ENCODE peak calls at places on chromosomes 3 and 15, in nine cellular contexts. Y is pulmonary artery endothelial cell; F is RPMI7951; R is NCI-H1694; J is Daoy; A is tibial nerve; D is BE2C; Z is CD8-positive, alpha-beta memory T cell; I is T follicular helper cell. V is an unnamed sample.

GRCh38 chr3:146581877-146582508 is 23.2 kb downstream of the PLSCR5 start:
- DNase-seq in Y (no peak), F (no peak), R (no peak), J (no peak), A (no peak), D (no peak), Z (no peak), I (no peak), V (no peak)

GRCh38 chr3:157871838-157872497 is 234.3 kb downstream of the SHOX2 start:
- DNase-seq in Y (no peak), F (no peak), R (no peak), J (no peak), A (no peak), D (no peak), Z (no peak), I (no peak), V (no peak)

GRCh38 chr3:196163687-196164493 is 47.3 kb downstream of the ZDHHC19 start:
- DNase-seq in Y (no peak), F (peak), R (no peak), J (no peak), A (peak), D (peak), Z (no peak), I (no peak), V (no peak)

GRCh38 chr3:188534633-188535032 is 380.7 kb downstream of the LPP start:
- DNase-seq in Y (no peak), F (peak), R (no peak), J (no peak), A (no peak), D (no peak), Z (no peak), I (no peak), V (no peak)

GRCh38 chr3:81302045-81302444 is 459.4 kb downstream of the GBE1 start:
- DNase-seq in Y (peak), F (peak), R (no peak), J (peak), A (no peak), D (peak), Z (no peak), I (no peak), V (no peak)

GRCh38 chr3:176650478-176650877 is 546.8 kb downstream of the TBL1XR1 start:
- DNase-seq in Y (no peak), F (no peak), R (no peak), J (peak), A (no peak), D (no peak), Z (no peak), I (no peak), V (no peak)

GRCh38 chr3:77667901-77668300 is 628.0 kb downstream of the ROBO2 start:
- DNase-seq in Y (peak), F (no peak), R (no peak), J (no peak), A (no peak), D (no peak), Z (no peak), I (no peak), V (no peak)

GRCh38 chr15:68400066-68400456 is 31.9 kb downstream of the ITGA11 start:
- DNase-seq in Y (no peak), F (peak), R (no peak), J (no peak), A (no peak), D (no peak), Z (no peak), I (no peak), V (no peak)

GRCh38 chr3:12759097-12759679 is at the start of gene TMEM40:
- DNase-seq in Y (no peak), F (peak), R (no peak), J (peak), A (no peak), D (no peak), Z (no peak), I (no peak), V (no peak)

GRCh38 chr3:47464603-47465002 is 11.1 kb downstream of the SCAP start:
- DNase-seq in Y (no peak), F (no peak), R (no peak), J (no peak), A (no peak), D (no peak), Z (no peak), I (no peak), V (no peak)

GRCh38 chr15:31557899-31558298 is 231.3 kb downstream of the KLF13 start:
- DNase-seq in Y (no peak), F (no peak), R (no peak), J (no peak), A (no peak), D (no peak), Z (no peak), I (no peak), V (no peak)

GRCh38 chr3:151265866-151266265 is 12.5 kb downstream of the P2RY14 start:
- DNase-seq in Y (no peak), F (no peak), R (no peak), J (no peak), A (no peak), D (no peak), Z (no peak), I (no peak), V (no peak)

GRCh38 chr3:194871143-194871863 is 185.6 kb downstream of the FAM43A start:
- DNase-seq in Y (no peak), F (peak), R (peak), J (peak), A (peak), D (peak), Z (no peak), I (no peak), V (peak)

GRCh38 chr3:53150247-53151085 is 10.5 kb upstream of the PRKCD start:
- DNase-seq in Y (no peak), F (peak), R (no peak), J (peak), A (no peak), D (no peak), Z (no peak), I (no peak), V (no peak)

GRCh38 chr3:23249961-23250360 is 46.8 kb downstream of the UBE2E2 start:
- DNase-seq in Y (no peak), F (no peak), R (no peak), J (no peak), A (no peak), D (no peak), Z (no peak), I (no peak), V (no peak)

GRCh38 chr3:72816843-72817485 is 31.3 kb downstream of the SHQ1 start:
- DNase-seq in Y (no peak), F (no peak), R (no peak), J (no peak), A (no peak), D (no peak), Z (no peak), I (no peak), V (no peak)

GRCh38 chr3:42090973-42091731 is at the start of gene TRAK1:
- DNase-seq in Y (no peak), F (peak), R (no peak), J (peak), A (no peak), D (no peak), Z (no peak), I (no peak), V (no peak)

V was measured in GOT3.